ENCODE peak calls at places on chromosome X, in four cellular contexts. One of them, this sample, is unnamed.

GRCh38 chrX:27057883-27058282 is 405.3 kb downstream of the PPP4R3C start:
- DNase-seq in tibial nerve: no peak
- DNase-seq in esophagus squamous epithelium: no peak
- DNase-seq in psoas muscle: no peak
- DNase-seq in this sample: no peak

GRCh38 chrX:31112226-31112999 is 40.6 kb upstream of the FTHL17 start:
- DNase-seq in tibial nerve: no peak
- DNase-seq in esophagus squamous epithelium: no peak
- DNase-seq in psoas muscle: no peak
- DNase-seq in this sample: no peak

GRCh38 chrX:123959281-123960063 is 2.0 kb upstream of the STAG2 start:
- DNase-seq in tibial nerve: peak; percentile 59
- DNase-seq in esophagus squamous epithelium: no peak
- DNase-seq in psoas muscle: peak; percentile 78
- DNase-seq in this sample: no peak

GRCh38 chrX:95903490-95903889 is 781.2 kb upstream of the DIAPH2 start:
- DNase-seq in tibial nerve: no peak
- DNase-seq in esophagus squamous epithelium: no peak
- DNase-seq in psoas muscle: no peak
- DNase-seq in this sample: no peak

GRCh38 chrX:43809463-43809862 is 72.8 kb downstream of the MAOB start:
- DNase-seq in tibial nerve: peak; percentile 36
- DNase-seq in esophagus squamous epithelium: no peak
- DNase-seq in psoas muscle: no peak
- DNase-seq in this sample: no peak

GRCh38 chrX:65241059-65241721 is 264.9 kb upstream of the ZC4H2 start:
- DNase-seq in tibial nerve: no peak
- DNase-seq in esophagus squamous epithelium: no peak
- DNase-seq in psoas muscle: no peak
- DNase-seq in this sample: no peak

GRCh38 chrX:129737921-129738320 is 858 bp upstream of the XPNPEP2 start:
- DNase-seq in tibial nerve: no peak
- DNase-seq in esophagus squamous epithelium: no peak
- DNase-seq in psoas muscle: no peak
- DNase-seq in this sample: no peak

GRCh38 chrX:55290963-55291362 is 26.2 kb upstream of the PAGE3 start:
- DNase-seq in tibial nerve: no peak
- DNase-seq in esophagus squamous epithelium: no peak
- DNase-seq in psoas muscle: no peak
- DNase-seq in this sample: no peak

GRCh38 chrX:114581528-114582263 is 2.2 kb upstream of the HTR2C start:
- DNase-seq in tibial nerve: no peak
- DNase-seq in esophagus squamous epithelium: no peak
- DNase-seq in psoas muscle: no peak
- DNase-seq in this sample: no peak

GRCh38 chrX:30888526-30889146 is 418 bp downstream of the TAB3 start:
- DNase-seq in tibial nerve: no peak
- DNase-seq in esophagus squamous epithelium: no peak
- DNase-seq in psoas muscle: no peak
- DNase-seq in this sample: no peak

GRCh38 chrX:131264053-131264452 is 25.1 kb downstream of the IGSF1 start:
- DNase-seq in tibial nerve: no peak
- DNase-seq in esophagus squamous epithelium: no peak
- DNase-seq in psoas muscle: no peak
- DNase-seq in this sample: no peak

GRCh38 chrX:69065451-69065850 is 99.8 kb downstream of the PJA1 start:
- DNase-seq in tibial nerve: no peak
- DNase-seq in esophagus squamous epithelium: no peak
- DNase-seq in psoas muscle: no peak
- DNase-seq in this sample: no peak

GRCh38 chrX:42073468-42073867 is 150.1 kb upstream of the CASK start:
- DNase-seq in tibial nerve: no peak
- DNase-seq in esophagus squamous epithelium: no peak
- DNase-seq in psoas muscle: no peak
- DNase-seq in this sample: no peak

GRCh38 chrX:70455366-70456202 is 10.9 kb downstream of the DLG3 start:
- DNase-seq in tibial nerve: no peak
- DNase-seq in esophagus squamous epithelium: no peak
- DNase-seq in psoas muscle: no peak
- DNase-seq in this sample: no peak

GRCh38 chrX:13120017-13120416 is 75.6 kb upstream of the FAM9C start:
- DNase-seq in tibial nerve: no peak
- DNase-seq in esophagus squamous epithelium: no peak
- DNase-seq in psoas muscle: no peak
- DNase-seq in this sample: no peak

GRCh38 chrX:130637591-130637990 is 235.8 kb downstream of the RBMX2 start:
- DNase-seq in tibial nerve: no peak
- DNase-seq in esophagus squamous epithelium: no peak
- DNase-seq in psoas muscle: no peak
- DNase-seq in this sample: no peak

GRCh38 chrX:40106677-40107290 is 9.0 kb upstream of the BCOR start:
- DNase-seq in tibial nerve: no peak
- DNase-seq in esophagus squamous epithelium: no peak
- DNase-seq in psoas muscle: no peak
- DNase-seq in this sample: no peak
- H3K27ac ChIP-seq in tibial nerve: peak overlapping the region; percentile 78
- H3K27ac ChIP-seq in esophagus squamous epithelium: peak overlapping the region; percentile 95
- H3K27ac ChIP-seq in psoas muscle: peak overlapping the region; percentile 93
- H3K27ac ChIP-seq in this sample: peak overlapping the region; percentile 57

GRCh38 chrX:125203737-125204578 is 115.7 kb upstream of the TEX13C start:
- DNase-seq in tibial nerve: no peak
- DNase-seq in esophagus squamous epithelium: no peak
- DNase-seq in psoas muscle: peak; percentile 65
- DNase-seq in this sample: no peak
- H3K4me3 ChIP-seq in tibial nerve: peak overlapping the region; percentile 42
- H3K4me3 ChIP-seq in esophagus squamous epithelium: peak overlapping the region; percentile 49
- H3K4me3 ChIP-seq in psoas muscle: peak overlapping the region; percentile 49
- H3K4me3 ChIP-seq in this sample: peak overlapping the region; percentile 17

GRCh38 chrX:147916375-147916968 is 4.8 kb downstream of the FMR1 start:
- DNase-seq in tibial nerve: no peak
- DNase-seq in esophagus squamous epithelium: no peak
- DNase-seq in psoas muscle: no peak
- DNase-seq in this sample: no peak
- H3K4me1 ChIP-seq in tibial nerve: no peaks in the 10 kb centered on the region
- H3K4me1 ChIP-seq in esophagus squamous epithelium: no peaks in the 10 kb centered on the region
- H3K4me1 ChIP-seq in psoas muscle: peaks cover 2% of the 10 kb centered on the region
- H3K4me1 ChIP-seq in this sample: peaks cover 6% of the 10 kb centered on the region

GRCh38 chrX:10174810-10175209 is 18.0 kb downstream of the CLCN4 start:
- DNase-seq in tibial nerve: no peak
- DNase-seq in esophagus squamous epithelium: no peak
- DNase-seq in psoas muscle: no peak
- DNase-seq in this sample: no peak

GRCh38 chrX:10174051-10174450 is 17.3 kb downstream of the CLCN4 start:
- DNase-seq in tibial nerve: no peak
- DNase-seq in esophagus squamous epithelium: no peak
- DNase-seq in psoas muscle: no peak
- DNase-seq in this sample: no peak

GRCh38 chrX:10177004-10177396 is 20.2 kb downstream of the CLCN4 start:
- DNase-seq in tibial nerve: no peak
- DNase-seq in esophagus squamous epithelium: no peak
- DNase-seq in psoas muscle: no peak
- DNase-seq in this sample: no peak

GRCh38 chrX:10176121-10177003 is 19.6 kb downstream of the CLCN4 start:
- DNase-seq in tibial nerve: no peak
- DNase-seq in esophagus squamous epithelium: no peak
- DNase-seq in psoas muscle: no peak
- DNase-seq in this sample: no peak

DNA sequence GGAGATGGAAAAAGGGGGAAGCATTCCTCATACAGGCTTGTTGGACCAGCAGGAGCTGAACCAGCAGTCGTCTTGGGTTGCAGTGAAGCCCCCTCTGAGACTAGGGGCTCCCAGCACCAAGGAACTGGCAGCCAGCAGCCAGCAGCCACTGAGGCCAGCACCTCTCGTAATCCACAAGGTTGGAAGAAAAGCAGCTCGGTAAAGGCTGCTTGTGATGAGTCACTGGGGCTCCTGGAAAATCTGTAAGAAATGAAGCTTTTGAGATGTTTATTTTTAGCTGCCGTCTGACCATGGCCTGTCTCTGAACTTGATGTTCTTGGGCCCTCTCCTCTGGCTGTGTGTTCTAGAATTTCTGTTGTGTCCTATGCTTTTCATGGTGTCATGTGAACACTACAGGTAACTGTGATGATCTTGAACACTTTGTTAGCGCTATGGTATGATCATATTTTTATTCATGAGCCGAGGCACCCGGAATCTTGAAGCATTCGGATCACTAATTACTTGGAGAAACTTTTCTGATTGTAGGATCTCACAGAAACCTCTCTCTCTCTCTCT is 18.6 kb downstream of the CLCN4 start:
- DNase-seq in tibial nerve: peak; percentile 9
- DNase-seq in esophagus squamous epithelium: no peak
- DNase-seq in psoas muscle: no peak
- DNase-seq in this sample: no peak
- H3K27ac ChIP-seq in tibial nerve: no peak overlapping the region
- H3K27ac ChIP-seq in esophagus squamous epithelium: peak overlapping the region; percentile 39
- H3K27ac ChIP-seq in psoas muscle: peak overlapping the region; percentile 64
- H3K27ac ChIP-seq in this sample: no peak overlapping the region

GRCh38 chrX:107674480-107675364 is 46.4 kb downstream of the PRPS1 start:
- DNase-seq in tibial nerve: peak; percentile 81
- DNase-seq in esophagus squamous epithelium: peak; percentile 20
- DNase-seq in psoas muscle: peak; percentile 82
- DNase-seq in this sample: peak; percentile 36
- H3K4me3 ChIP-seq in tibial nerve: peak overlapping the region; percentile 52
- H3K4me3 ChIP-seq in esophagus squamous epithelium: peak overlapping the region; percentile 57
- H3K4me3 ChIP-seq in psoas muscle: no peak overlapping the region
- H3K4me3 ChIP-seq in this sample: peak overlapping the region; percentile 15